ENCODE peak calls at places on chromosomes 3 and 15, in five cellular contexts. L is hepatocyte; A is mucosa of descending colon; V is effector memory CD4-positive, alpha-beta T cell; J is heart right ventricle. D is an unnamed sample.
A peak's percentile ranks its signal among the peaks of the same experiment; 100 is the strongest.

GRCh38 chr3:32757618-32758374 is 60.0 kb upstream of the TRIM71 start:
- DNase-seq in L (no peak), A (no peak), V (no peak), J (no peak), D (no peak)

GRCh38 chr3:174295336-174295735 is 563.8 kb upstream of the NAALADL2 start:
- DNase-seq in L (no peak), A (no peak), V (no peak), J (no peak), D (no peak)

GRCh38 chr3:32401541-32402052 is 9.9 kb downstream of the CMTM7 start:
- DNase-seq in L (peak; percentile 69), A (peak; percentile 76), V (peak; percentile 45), J (peak; percentile 85), D (peak; percentile 44)

GRCh38 chr3:121232309-121233225 is 313.2 kb downstream of the POLQ start:
- DNase-seq in L (no peak), A (no peak), V (no peak), J (no peak), D (no peak)

GRCh38 chr3:51955893-51956770 is 951 bp downstream of the GPR62 start:
- DNase-seq in L (peak; percentile 77), A (no peak), V (no peak), J (peak; percentile 70), D (no peak)

GRCh38 chr15:26075770-26076169 is 212.6 kb upstream of the ATP10A start:
- DNase-seq in L (no peak), A (no peak), V (no peak), J (no peak), D (no peak)

GRCh38 chr15:85583404-85584390 is 203.3 kb downstream of the AKAP13 start:
- DNase-seq in L (no peak), A (peak; percentile 45), V (peak; percentile 42), J (peak; percentile 27), D (no peak)

GRCh38 chr3:150925751-150926201 is 20.5 kb upstream of the MINDY4B start:
- DNase-seq in L (peak; percentile 82), A (peak; percentile 68), V (no peak), J (peak; percentile 34), D (peak; percentile 13)

GRCh38 chr15:68055224-68055705 is 1.1 kb downstream of the PIAS1 start:
- DNase-seq in L (peak; percentile 62), A (peak; percentile 60), V (peak; percentile 39), J (no peak), D (no peak)

GRCh38 chr3:157572559-157573270 is 69.5 kb upstream of the VEPH1 start:
- DNase-seq in L (peak; percentile 58), A (peak; percentile 68), V (no peak), J (no peak), D (no peak)

GRCh38 chr3:193868590-193868989 is 267.4 kb upstream of the HES1 start:
- DNase-seq in L (no peak), A (no peak), V (no peak), J (no peak), D (no peak)

GRCh38 chr3:32383136-32383711 is 8.4 kb upstream of the CMTM7 start:
- DNase-seq in L (no peak), A (no peak), V (no peak), J (no peak), D (no peak)

GRCh38 chr15:79675982-79676381 is 220.8 kb downstream of the MTHFS start:
- DNase-seq in L (no peak), A (no peak), V (no peak), J (no peak), D (no peak)

GRCh38 chr3:72288955-72289707 is 504.2 kb upstream of the PROK2 start:
- DNase-seq in L (peak; percentile 52), A (no peak), V (no peak), J (no peak), D (no peak)

GRCh38 chr15:85419200-85419599 is 38.8 kb downstream of the AKAP13 start:
- DNase-seq in L (no peak), A (no peak), V (no peak), J (no peak), D (no peak)

GRCh38 chr3:38989932-38990510 is 61.7 kb downstream of the SCN11A start:
- DNase-seq in L (no peak), A (no peak), V (no peak), J (no peak), D (no peak)

GRCh38 chr3:112170046-112170445 is 37.0 kb upstream of the GCSAM start:
- DNase-seq in L (no peak), A (no peak), V (no peak), J (no peak), D (no peak)

GRCh38 chr15:41838400-41838897 is at the start of gene PLA2G4B:
- DNase-seq in L (no peak), A (peak; percentile 76), V (no peak), J (no peak), D (no peak)

GRCh38 chr15:56232058-56232457 is 11.6 kb downstream of the RFX7 start:
- DNase-seq in L (no peak), A (no peak), V (no peak), J (no peak), D (no peak)
- H3K9me3 ChIP-seq in L (peaks cover 32% of the 10 kb centered on the region), A (peaks cover 42% of the 10 kb centered on the region), V (peaks cover 11% of the 10 kb centered on the region), J (peaks cover 40% of the 10 kb centered on the region), D (peaks cover 12% of the 10 kb centered on the region)

GRCh38 chr15:51796777-51797474 is 32.5 kb upstream of the TMOD3 start:
- DNase-seq in L (peak; percentile 26), A (no peak), V (no peak), J (no peak), D (no peak)
- H3K9me3 ChIP-seq in L (no peaks in the 10 kb centered on the region), A (no peaks in the 10 kb centered on the region), V (no peaks in the 10 kb centered on the region), J (no peaks in the 10 kb centered on the region), D (no peaks in the 10 kb centered on the region)

GRCh38 chr3:105762749-105763673 is 105.8 kb downstream of the CBLB start:
- DNase-seq in L (peak; percentile 11), A (no peak), V (no peak), J (no peak), D (no peak)
- H3K9me3 ChIP-seq in L (no peaks in the 10 kb centered on the region), A (peaks cover 16% of the 10 kb centered on the region), V (peaks cover 3% of the 10 kb centered on the region), J (peaks cover 6% of the 10 kb centered on the region), D (peaks cover 2% of the 10 kb centered on the region)

DNA sequence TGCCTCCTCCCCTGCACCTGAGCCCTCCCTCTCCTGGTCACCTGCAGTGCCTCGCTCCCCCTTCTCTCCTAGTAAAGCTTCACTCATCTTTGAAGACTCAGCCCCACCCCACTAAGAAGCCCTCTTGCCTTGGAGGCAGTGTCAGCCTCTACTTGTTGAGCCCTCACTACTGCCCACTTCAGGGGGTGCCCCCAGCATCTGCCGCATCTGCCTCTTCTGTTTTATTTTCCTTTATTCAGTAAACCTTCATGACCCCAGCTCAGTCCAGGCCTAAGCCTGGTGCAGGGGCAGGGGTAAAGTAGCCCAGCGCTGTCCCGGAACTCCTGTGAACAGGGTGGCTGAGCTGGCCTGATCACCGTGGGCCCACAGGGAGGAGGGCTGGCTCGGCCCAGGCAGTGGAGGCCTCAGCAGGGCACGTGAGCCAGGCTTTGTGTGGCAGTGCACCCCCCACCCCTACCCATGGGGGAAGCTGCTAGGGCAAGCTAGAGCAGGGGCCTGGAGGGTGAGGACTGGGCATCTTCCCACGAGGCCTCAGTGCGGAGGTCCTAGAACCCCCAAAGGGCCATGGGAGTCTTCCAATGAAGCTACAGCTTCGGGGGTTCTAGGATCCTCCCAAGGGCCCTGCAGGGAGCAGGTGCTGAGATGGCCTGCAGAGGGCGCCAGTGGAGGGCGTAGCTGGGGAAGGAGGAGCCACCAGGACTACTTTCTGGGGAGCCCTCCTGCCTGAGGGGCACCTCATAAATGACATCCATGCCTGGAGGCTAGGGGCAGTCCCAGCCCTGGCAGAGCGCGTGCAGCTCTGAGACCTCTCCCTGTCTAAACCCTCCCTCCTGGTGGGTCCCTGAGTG is 36.1 kb downstream of the TSPAN3 start:
- DNase-seq in L (peak; percentile 46), A (peak; percentile 45), V (no peak), J (peak; percentile 42), D (peak; percentile 25)
- H3K9me3 ChIP-seq in L (no peaks in the 10 kb centered on the region), A (no peaks in the 10 kb centered on the region), V (no peaks in the 10 kb centered on the region), J (no peaks in the 10 kb centered on the region), D (no peaks in the 10 kb centered on the region)

GRCh38 chr3:76561494-76562242 is 478.2 kb upstream of the ROBO2 start:
- DNase-seq in L (no peak), A (no peak), V (no peak), J (no peak), D (no peak)
- H3K9me3 ChIP-seq in L (no peaks in the 10 kb centered on the region), A (no peaks in the 10 kb centered on the region), V (no peaks in the 10 kb centered on the region), J (no peaks in the 10 kb centered on the region), D (no peaks in the 10 kb centered on the region)

GRCh38 chr3:128923607-128924385 is 44.4 kb downstream of the ACAD9 start:
- DNase-seq in L (no peak), A (no peak), V (no peak), J (no peak), D (no peak)
- H3K9me3 ChIP-seq in L (peaks cover 16% of the 10 kb centered on the region), A (peaks cover 35% of the 10 kb centered on the region), V (no peaks in the 10 kb centered on the region), J (peaks cover 15% of the 10 kb centered on the region), D (no peaks in the 10 kb centered on the region)

GRCh38 chr3:136898954-136899353 is 36.9 kb downstream of the NCK1 start:
- DNase-seq in L (peak; percentile 7), A (no peak), V (no peak), J (no peak), D (no peak)

GRCh38 chr3:136901391-136901790 is 39.4 kb downstream of the NCK1 start:
- DNase-seq in L (no peak), A (no peak), V (no peak), J (no peak), D (no peak)

GRCh38 chr3:136893848-136894443 is 31.9 kb downstream of the NCK1 start:
- DNase-seq in L (peak; percentile 14), A (no peak), V (no peak), J (no peak), D (no peak)

GRCh38 chr3:136899622-136900158 is 37.7 kb downstream of the NCK1 start:
- DNase-seq in L (no peak), A (no peak), V (no peak), J (no peak), D (no peak)

GRCh38 chr3:136898549-136898948 is 36.5 kb downstream of the NCK1 start:
- DNase-seq in L (no peak), A (no peak), V (no peak), J (no peak), D (no peak)
- H3K9me3 ChIP-seq in L (no peaks in the 10 kb centered on the region), A (peaks cover under 1% of the 10 kb centered on the region), V (no peaks in the 10 kb centered on the region), J (peaks cover 16% of the 10 kb centered on the region), D (no peaks in the 10 kb centered on the region)

D was measured in T-helper 17 cell.